ENCODE peak calls at places on chromosomes 5 and 9, in seven cellular contexts. T, C, X, L, R, Y and M are unnamed samples.
A peak's percentile ranks its signal among the peaks of the same experiment; 100 is the strongest.

GRCh38 chr5:138051441-138052296 is 18.8 kb upstream of the FAM13B start:
- DNase-seq in C (no peak), L (peak; percentile 73), Y (no peak), X (no peak), R (peak; percentile 57), T (no peak), M (no peak)

GRCh38 chr9:127867356-127868277 is 9.9 kb downstream of the AK1 start:
- DNase-seq in R (no peak), L (peak; percentile 86), T (no peak), Y (no peak), C (no peak), X (peak; percentile 37), M (no peak)

GRCh38 chr5:147539053-147539452 is 29.2 kb upstream of the DPYSL3 start:
- DNase-seq in C (no peak), X (no peak), R (peak; percentile 70), T (no peak), L (no peak), Y (no peak), M (no peak)

GRCh38 chr5:131170540-131171275 is at the start of gene LYRM7:
- DNase-seq in L (peak; percentile 96), Y (peak; percentile 92), T (peak; percentile 97), X (peak; percentile 100), R (peak; percentile 99), C (peak; percentile 90), M (peak; percentile 99)

GRCh38 chr5:169763437-169764301 is 126.6 kb downstream of the DOCK2 start:
- DNase-seq in R (peak; percentile 60), Y (no peak), L (no peak), T (no peak), X (no peak), C (no peak), M (no peak)

GRCh38 chr5:53994148-53994547 is 316.2 kb downstream of the ARL15 start:
- DNase-seq in L (no peak), Y (no peak), C (no peak), R (peak; percentile 62), X (no peak), T (no peak), M (no peak)

GRCh38 chr9:127523312-127523851 is 72.1 kb downstream of the LRSAM1 start:
- DNase-seq in X (no peak), C (no peak), R (peak; percentile 40), T (no peak), Y (no peak), L (no peak), M (peak; percentile 56)

GRCh38 chr5:149170292-149170691 is 29.0 kb downstream of the ABLIM3 start:
- DNase-seq in L (no peak), R (peak; percentile 77), Y (no peak), X (no peak), C (no peak), T (no peak), M (no peak)

GRCh38 chr9:135282001-135282731 is 194.7 kb downstream of the OLFM1 start:
- DNase-seq in X (no peak), R (peak; percentile 5), Y (peak; percentile 26), L (peak; percentile 83), T (peak; percentile 73), C (no peak), M (no peak)

GRCh38 chr5:58022055-58022454 is 437.8 kb downstream of the PLK2 start:
- DNase-seq in L (no peak), X (no peak), C (no peak), T (no peak), R (no peak), Y (no peak), M (no peak)

GRCh38 chr5:110094559-110094958 is 404.8 kb downstream of the MAN2A1 start:
- DNase-seq in L (no peak), R (no peak), X (no peak), C (no peak), T (no peak), Y (no peak), M (no peak)

GRCh38 chr9:16825971-16826370 is 44.5 kb downstream of the BNC2 start:
- DNase-seq in T (no peak), X (peak; percentile 82), Y (no peak), R (peak; percentile 91), C (no peak), L (no peak), M (peak; percentile 72)

GRCh38 chr5:67000794-67001475 is 195.7 kb downstream of the CD180 start:
- DNase-seq in X (no peak), T (no peak), L (no peak), Y (no peak), C (no peak), R (no peak), M (no peak)

GRCh38 chr9:87499455-87500015 is 1.9 kb downstream of the DAPK1 start:
- DNase-seq in X (no peak), T (no peak), C (no peak), L (no peak), R (no peak), Y (no peak), M (no peak)

GRCh38 chr5:142883025-142883424 is 112.8 kb downstream of the ARHGAP26 start:
- DNase-seq in L (peak; percentile 68), R (peak; percentile 76), X (no peak), C (no peak), Y (no peak), T (no peak), M (peak; percentile 77)

GRCh38 chr5:131749138-131749537 is 47.7 kb downstream of the FNIP1 start:
- DNase-seq in L (no peak), Y (no peak), T (no peak), R (peak; percentile 65), X (no peak), C (no peak), M (peak; percentile 53)

GRCh38 chr5:178368278-178368677 is 135.7 kb upstream of the PHYKPL start:
- DNase-seq in T (no peak), C (no peak), L (no peak), X (no peak), Y (no peak), R (no peak), M (no peak)

GRCh38 chr5:28523887-28524637 is 1485.7 kb upstream of the CDH9 start:
- DNase-seq in X (no peak), T (no peak), C (no peak), Y (no peak), R (peak; percentile 98), L (no peak), M (peak; percentile 94)

GRCh38 chr9:134802201-134802795 is 78.3 kb upstream of the FCN2 start:
- DNase-seq in T (no peak), Y (no peak), L (no peak), X (no peak), C (no peak), R (no peak), M (no peak)

GRCh38 chr9:33081128-33081851 is 4.8 kb upstream of the SMU1 start:
- DNase-seq in C (peak; percentile 41), T (no peak), Y (peak; percentile 91), R (peak; percentile 86), X (peak; percentile 85), L (no peak), M (peak; percentile 80)

DNA sequence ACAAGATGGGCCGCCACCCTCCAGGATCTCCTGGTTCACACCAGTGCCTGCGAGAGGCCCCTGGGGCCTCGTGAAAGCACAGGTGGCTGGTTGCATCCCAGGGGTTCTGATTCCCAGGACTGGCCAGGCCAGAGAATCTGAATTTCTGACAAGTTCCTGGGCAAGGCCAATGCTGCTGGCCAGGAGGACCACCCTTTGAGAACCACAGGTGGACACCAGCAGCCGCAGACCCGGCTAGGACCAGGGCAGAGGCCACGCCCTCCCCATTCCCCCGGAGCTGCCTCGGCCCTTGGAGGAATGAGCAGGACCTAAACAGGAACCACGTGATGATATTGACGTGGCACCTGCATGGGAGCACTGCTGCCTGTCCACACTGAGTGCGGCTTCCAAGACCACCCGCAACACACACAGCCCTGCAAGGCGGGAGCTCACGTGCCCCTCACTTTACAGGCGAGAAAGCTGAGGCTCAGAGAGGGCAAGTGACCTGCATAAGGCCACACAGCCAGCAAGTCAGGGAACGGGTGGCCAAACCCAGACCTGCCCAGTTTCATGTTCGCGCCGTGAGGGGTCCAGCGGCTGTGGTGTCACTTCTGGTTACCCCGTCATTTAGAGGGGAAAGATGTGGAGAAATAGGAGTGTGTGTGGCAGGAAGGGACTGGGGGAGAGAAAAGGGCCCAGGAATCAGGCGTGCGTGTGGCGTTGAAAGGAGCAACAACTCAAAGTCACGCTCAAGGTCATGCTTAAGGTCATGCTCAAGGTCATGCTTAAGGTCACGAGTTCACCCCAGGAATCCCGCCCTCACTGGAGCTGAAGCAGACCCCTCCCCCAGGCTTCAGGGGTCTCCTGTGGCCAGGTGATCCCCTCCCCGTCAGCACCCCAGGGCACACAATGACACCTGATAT is 105.9 kb upstream of the IER5L start:
- DNase-seq in T (peak; percentile 40), R (no peak), X (no peak), L (no peak), C (no peak), Y (no peak), M (no peak)
- H3K4me3 ChIP-seq in T (peak overlapping the region; percentile 61), R (no peak overlapping the region), X (no peak overlapping the region), L (no peak overlapping the region), C (no peak overlapping the region), Y (no peak overlapping the region), M (no peak overlapping the region)

GRCh38 chr5:68428232-68428811 is 212.8 kb downstream of the PIK3R1 start:
- DNase-seq in C (no peak), T (no peak), L (no peak), X (no peak), R (peak; percentile 16), Y (no peak), M (no peak)
- H3K27ac ChIP-seq in C (no peak overlapping the region), T (no peak overlapping the region), L (no peak overlapping the region), X (no peak overlapping the region), R (no peak overlapping the region), Y (no peak overlapping the region), M (no peak overlapping the region)

DNA sequence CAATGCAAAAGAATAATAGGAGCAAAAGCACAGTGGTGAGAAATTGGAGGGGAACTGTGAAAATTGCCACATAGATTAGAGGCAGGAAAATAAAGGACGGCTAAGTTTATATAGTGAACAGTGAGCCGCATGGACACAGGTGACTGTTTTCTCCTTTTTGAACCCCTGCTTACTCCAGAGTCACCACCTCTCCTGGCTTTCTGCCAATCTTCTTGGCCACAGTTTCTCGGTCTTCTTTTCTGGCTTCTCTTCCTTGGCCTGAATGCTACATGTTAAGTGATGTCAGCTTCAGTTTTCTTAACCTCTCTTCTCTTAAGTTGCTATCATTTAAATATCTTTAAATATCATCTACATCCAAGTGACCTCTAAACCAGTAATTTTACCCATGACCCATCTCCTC is 47.3 kb upstream of the CDKN2B start:
- DNase-seq in L (no peak), C (no peak), T (no peak), R (no peak), Y (no peak), X (no peak), M (no peak)
- H3K4me3 ChIP-seq in L (no peak overlapping the region), C (no peak overlapping the region), T (no peak overlapping the region), R (no peak overlapping the region), Y (no peak overlapping the region), X (no peak overlapping the region), M (no peak overlapping the region)

GRCh38 chr5:136191304-136192014 is 1.5 kb downstream of the SMIM32 start:
- DNase-seq in C (no peak), Y (no peak), R (peak; percentile 54), X (peak; percentile 68), T (no peak), L (no peak), M (no peak)

GRCh38 chr5:136194611-136195010 is 1.6 kb upstream of the SMIM32 start:
- DNase-seq in T (no peak), L (no peak), Y (no peak), C (no peak), X (no peak), R (no peak), M (no peak)

GRCh38 chr5:136192015-136192525 is 892 bp downstream of the SMIM32 start:
- DNase-seq in X (peak; percentile 33), Y (no peak), R (peak; percentile 16), T (no peak), L (no peak), C (no peak), M (no peak)

GRCh38 chr5:136193396-136193935 is 504 bp upstream of the SMIM32 start:
- DNase-seq in L (no peak), T (no peak), C (no peak), X (no peak), Y (no peak), R (no peak), M (no peak)

GRCh38 chr5:136192526-136193395 is at the start of gene SMIM32:
- DNase-seq in C (no peak), Y (no peak), T (no peak), R (peak; percentile 20), X (peak; percentile 79), L (peak; percentile 66), M (no peak)
- H3K27ac ChIP-seq in C (no peak within 1 kb of the TSS), Y (no peak within 1 kb of the TSS), T (no peak within 1 kb of the TSS), R (no peak within 1 kb of the TSS), X (no peak within 1 kb of the TSS), L (no peak within 1 kb of the TSS), M (no peak within 1 kb of the TSS)